ENCODE peak calls at places on chromosome 7, in five cellular contexts. I, E, S, P and K are unnamed samples.
A peak's percentile ranks its signal among the peaks of the same experiment; 100 is the strongest.

GRCh38 chr7:158816995-158817394 is 12.3 kb downstream of the ESYT2 start:
- DNase-seq in E (peak; percentile 82), P (no peak), I (no peak), S (no peak), K (no peak)

GRCh38 chr7:47298636-47299035 is 283.3 kb downstream of the TNS3 start:
- DNase-seq in I (no peak), E (no peak), S (no peak), P (no peak), K (no peak)

GRCh38 chr7:32501522-32501921 is 6.2 kb downstream of the AVL9 start:
- DNase-seq in P (no peak), E (no peak), S (no peak), I (peak; percentile 75), K (no peak)

GRCh38 chr7:47893721-47894365 is 54.4 kb downstream of the PKD1L1 start:
- DNase-seq in P (no peak), I (no peak), E (no peak), S (no peak), K (no peak)

GRCh38 chr7:108078156-108078781 is 51.9 kb downstream of the LAMB4 start:
- DNase-seq in P (no peak), I (peak; percentile 30), S (no peak), E (no peak), K (no peak)

GRCh38 chr7:50663396-50664102 is 98.3 kb upstream of the DDC start:
- DNase-seq in E (no peak), P (no peak), S (no peak), I (no peak), K (no peak)

GRCh38 chr7:104627516-104627915 is 299.1 kb downstream of the LHFPL3 start:
- DNase-seq in P (peak; percentile 61), S (no peak), I (peak; percentile 46), E (no peak), K (no peak)

GRCh38 chr7:40057292-40057691 is 77.1 kb downstream of the MPLKIP start:
- DNase-seq in S (no peak), E (no peak), I (peak; percentile 66), P (no peak), K (no peak)

GRCh38 chr7:92547579-92547978 is 19.0 kb downstream of the RBM48 start:
- DNase-seq in I (no peak), E (no peak), P (no peak), S (no peak), K (no peak)

GRCh38 chr7:106283831-106284515 is 810 bp downstream of the NAMPT start:
- DNase-seq in E (peak; percentile 40), S (peak; percentile 49), I (peak; percentile 56), P (no peak), K (no peak)

GRCh38 chr7:6294839-6295238 is 22.4 kb upstream of the CYTH3 start:
- DNase-seq in E (no peak), S (no peak), P (no peak), I (peak; percentile 65), K (no peak)

GRCh38 chr7:157974678-157975230 is 612.9 kb downstream of the PTPRN2 start:
- DNase-seq in E (no peak), I (no peak), S (no peak), P (no peak), K (no peak)

GRCh38 chr7:18128846-18129245 is 101.2 kb upstream of the PRPS1L1 start:
- DNase-seq in I (no peak), S (no peak), E (no peak), P (no peak), K (no peak)

GRCh38 chr7:55348502-55348901 is 16.6 kb upstream of the LANCL2 start:
- DNase-seq in P (no peak), E (no peak), I (peak; percentile 57), S (no peak), K (no peak)

GRCh38 chr7:36034020-36034419 is 119.0 kb upstream of the EEPD1 start:
- DNase-seq in E (no peak), I (peak; percentile 38), P (no peak), S (no peak), K (no peak)

GRCh38 chr7:106773228-106773627 is 91.9 kb upstream of the PIK3CG start:
- DNase-seq in S (no peak), I (no peak), P (no peak), E (peak; percentile 50), K (no peak)

GRCh38 chr7:47931788-47932425 is 16.4 kb downstream of the PKD1L1 start:
- DNase-seq in P (no peak), I (peak; percentile 38), E (no peak), S (no peak), K (peak; percentile 36)

GRCh38 chr7:95246935-95247370 is 77.4 kb downstream of the PON1 start:
- DNase-seq in E (peak; percentile 62), P (peak; percentile 62), I (peak; percentile 84), S (peak; percentile 56), K (peak; percentile 37)

GRCh38 chr7:92648082-92648481 is 57.9 kb upstream of the FAM133B start:
- DNase-seq in P (no peak), S (no peak), E (no peak), I (no peak), K (no peak)

GRCh38 chr7:26958834-26959233 is 94.4 kb upstream of the SKAP2 start:
- DNase-seq in I (peak; percentile 48), P (no peak), E (no peak), S (no peak), K (no peak)

GRCh38 chr7:20172736-20173334 is 44.3 kb downstream of the MACC1 start:
- DNase-seq in P (peak; percentile 77), I (peak; percentile 67), E (peak; percentile 78), S (peak; percentile 34), K (no peak)

GRCh38 chr7:52863667-52864066 is 171.8 kb upstream of the POM121L12 start:
- DNase-seq in S (no peak), P (no peak), I (no peak), E (no peak), K (no peak)

GRCh38 chr7:40815512-40815911 is 680.7 kb downstream of the SUGCT start:
- DNase-seq in S (no peak), E (no peak), I (peak; percentile 74), P (no peak), K (peak; percentile 77)

GRCh38 chr7:10662491-10662890 is 311.2 kb upstream of the PHF14 start:
- DNase-seq in P (no peak), I (no peak), S (no peak), E (no peak), K (no peak)

GRCh38 chr7:66913118-66914049 is 7.6 kb upstream of the TMEM248 start:
- DNase-seq in I (no peak), E (peak; percentile 16), S (no peak), P (no peak), K (no peak)

GRCh38 chr7:2157473-2158279 is 75.1 kb downstream of the MAD1L1 start:
- DNase-seq in I (peak; percentile 93), E (no peak), S (no peak), P (no peak), K (peak; percentile 50)

GRCh38 chr7:14184292-14184864 is 194.9 kb upstream of the ETV1 start:
- DNase-seq in E (no peak), P (no peak), I (no peak), S (no peak), K (no peak)
- TF ChIP-seq CTCF in E (no peak), P (no peak), I (no peak), S (no peak), K (no peak)

GRCh38 chr7:130288168-130288567 is 4.8 kb upstream of the CPA4 start:
- DNase-seq in E (no peak), I (no peak), S (peak; percentile 35), P (no peak), K (no peak)

GRCh38 chr7:130290745-130291144 is 2.2 kb upstream of the CPA4 start:
- DNase-seq in I (peak; percentile 83), S (peak; percentile 83), E (no peak), P (no peak), K (no peak)

GRCh38 chr7:130288829-130289228 is 4.1 kb upstream of the CPA4 start:
- DNase-seq in P (no peak), S (peak; percentile 53), E (no peak), I (peak; percentile 43), K (no peak)

GRCh38 chr7:130289478-130289877 is 3.5 kb upstream of the CPA4 start:
- DNase-seq in P (no peak), E (no peak), S (peak; percentile 37), I (no peak), K (no peak)

DNA sequence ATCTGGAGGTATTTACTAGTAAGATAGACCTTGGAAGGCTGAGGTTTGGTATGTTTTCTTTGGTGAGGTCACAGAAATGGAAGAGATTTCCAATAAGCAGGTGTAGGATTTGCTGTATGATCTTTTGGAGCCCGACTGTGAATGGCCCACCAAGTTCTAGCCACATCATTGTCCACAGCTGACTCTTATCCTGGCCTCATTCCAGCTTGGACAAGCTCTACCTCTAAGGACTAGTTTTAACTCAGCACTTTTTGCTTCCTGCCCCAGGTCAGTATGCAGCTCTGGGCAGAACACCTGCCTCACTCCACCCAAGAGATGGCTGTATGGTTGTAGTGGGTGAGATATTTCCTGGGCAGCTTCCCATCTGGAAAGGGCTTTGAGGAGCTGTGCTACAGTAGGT is 6.1 kb upstream of the CPA4 start:
- DNase-seq in E (no peak), I (no peak), P (no peak), S (peak; percentile 65), K (no peak)
- TF ChIP-seq CTCF in E (no peak), I (no peak), P (no peak), S (no peak), K (no peak)

GRCh38 chr7:139704308-139704879 is 73.4 kb downstream of the HIPK2 start:
- DNase-seq in I (no peak), S (no peak), E (no peak), P (no peak), K (no peak)

GRCh38 chr7:139701908-139702307 is 75.9 kb downstream of the HIPK2 start:
- DNase-seq in I (no peak), P (no peak), E (no peak), S (no peak), K (no peak)

GRCh38 chr7:139702313-139702731 is 75.5 kb downstream of the HIPK2 start:
- DNase-seq in E (no peak), I (no peak), P (no peak), S (no peak), K (no peak)

GRCh38 chr7:139703468-139704307 is 74.1 kb downstream of the HIPK2 start:
- DNase-seq in E (no peak), I (no peak), S (no peak), P (no peak), K (no peak)

DNA sequence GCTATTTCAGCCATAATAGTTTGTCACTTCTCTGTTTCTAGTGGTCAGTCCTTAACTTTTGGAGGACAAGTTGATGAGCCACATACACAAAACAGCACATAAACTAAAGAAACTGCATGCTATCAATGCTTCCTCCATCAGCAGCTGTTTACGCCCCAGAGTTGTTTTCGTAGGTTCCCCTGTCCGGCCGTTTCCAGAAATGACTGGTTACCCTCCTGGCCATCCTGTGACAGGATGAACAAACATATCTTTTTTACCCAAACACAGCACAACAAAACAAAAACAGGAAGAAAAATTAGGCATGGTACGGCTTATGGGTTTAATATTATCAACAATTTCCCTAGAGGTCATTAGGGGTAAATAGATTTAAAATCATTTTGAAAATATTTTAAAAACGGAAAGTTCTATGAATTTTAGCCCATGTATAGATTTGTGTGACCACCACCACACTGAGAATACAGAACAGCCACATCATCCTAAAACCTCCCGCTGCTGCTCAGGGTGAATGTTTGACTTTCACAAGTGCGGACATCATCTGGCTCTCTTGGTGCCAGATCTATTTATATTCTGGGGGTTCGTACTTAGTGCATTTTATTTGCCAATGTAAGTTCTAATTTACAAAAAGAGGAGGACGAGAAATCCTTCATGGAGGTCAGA is 74.9 kb downstream of the HIPK2 start:
- DNase-seq in E (no peak), P (no peak), S (no peak), I (peak; percentile 52), K (no peak)
- TF ChIP-seq CTCF in E (no peak), P (peak; percentile 18), S (no peak), I (no peak), K (no peak)

GRCh38 chr7:77995717-77996116 is 197.1 kb downstream of the PHTF2 start:
- DNase-seq in E (no peak), I (no peak), P (no peak), S (no peak), K (no peak)
- TF ChIP-seq CTCF in E (peak; percentile 47), I (no peak), P (peak; percentile 25), S (no peak), K (no peak)